ENCODE peak calls at places on chromosome 13, in four cellular contexts. V, B, Z and G are unnamed samples.

GRCh38 chr13:52348081-52348480 is 57.9 kb downstream of the THSD1 start:
- DNase-seq in V (no peak), B (no peak), Z (no peak), G (peak; percentile 34)

GRCh38 chr13:77415253-77416127 is 88.6 kb upstream of the MYCBP2 start:
- DNase-seq in V (no peak), B (no peak), Z (peak; percentile 45), G (no peak)

GRCh38 chr13:20129076-20129475 is 31.8 kb downstream of the GJA3 start:
- DNase-seq in V (no peak), B (no peak), Z (no peak), G (no peak)

GRCh38 chr13:110216403-110217041 is 90.4 kb downstream of the COL4A1 start:
- DNase-seq in V (no peak), B (no peak), Z (no peak), G (no peak)

GRCh38 chr13:19681517-19681916 is 48.1 kb downstream of the MPHOSPH8 start:
- DNase-seq in V (no peak), B (no peak), Z (no peak), G (no peak)

GRCh38 chr13:87907202-87907601 is 236.0 kb downstream of the SLITRK5 start:
- DNase-seq in V (no peak), B (no peak), Z (no peak), G (no peak)

GRCh38 chr13:112510002-112510780 is 77.8 kb downstream of the TUBGCP3 start:
- DNase-seq in V (peak; percentile 53), B (peak; percentile 24), Z (no peak), G (peak; percentile 53)

GRCh38 chr13:29369060-29369743 is 226.3 kb downstream of the SLC7A1 start:
- DNase-seq in V (no peak), B (no peak), Z (peak; percentile 12), G (peak; percentile 27)

GRCh38 chr13:97369269-97369893 is 64.6 kb upstream of the RAP2A start:
- DNase-seq in V (no peak), B (no peak), Z (no peak), G (no peak)

GRCh38 chr13:20127563-20128458 is 33.0 kb downstream of the GJA3 start:
- DNase-seq in V (no peak), B (no peak), Z (no peak), G (no peak)

DNA sequence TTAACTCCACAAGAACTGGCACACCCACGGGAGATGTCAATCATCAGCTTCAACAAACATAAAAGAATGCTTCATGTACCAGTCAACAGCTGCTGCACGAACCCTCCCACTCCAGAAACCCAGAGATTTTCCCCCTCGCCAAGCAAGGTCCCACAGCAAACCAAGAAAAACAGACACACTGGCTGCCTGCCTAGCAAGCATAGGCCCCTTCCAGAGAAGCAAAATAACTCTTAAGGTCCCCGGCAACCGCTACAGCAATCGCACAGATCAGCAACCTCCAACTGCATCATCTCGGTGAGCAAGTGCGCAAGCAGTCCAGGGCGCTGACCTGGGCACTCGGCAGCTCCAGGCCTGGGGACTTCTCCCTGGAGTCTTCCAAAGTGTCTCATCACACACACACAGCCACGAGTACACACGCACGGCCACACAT is 125.2 kb downstream of the STK24 start:
- DNase-seq in V (no peak), B (no peak), Z (no peak), G (no peak)
- TF ChIP-seq EGR1 in V (no peak), B (no peak), Z (no peak), G (no peak)

GRCh38 chr13:33480561-33480960 is 195.0 kb upstream of the STARD13 start:
- DNase-seq in V (no peak), B (no peak), Z (no peak), G (no peak)
- TF ChIP-seq EGR1 in V (no peak), B (no peak), Z (no peak), G (no peak)

GRCh38 chr13:34420975-34421719 is 520.9 kb upstream of the NBEA start:
- DNase-seq in V (no peak), B (no peak), Z (no peak), G (no peak)
- TF ChIP-seq EGR1 in V (no peak), B (no peak), Z (no peak), G (no peak)

GRCh38 chr13:44158055-44158655 is 215.5 kb upstream of the SERP2 start:
- DNase-seq in V (no peak), B (no peak), Z (no peak), G (no peak)

GRCh38 chr13:44159633-44160279 is 213.9 kb upstream of the SERP2 start:
- DNase-seq in V (no peak), B (no peak), Z (no peak), G (no peak)

GRCh38 chr13:44157614-44158013 is 216.0 kb upstream of the SERP2 start:
- DNase-seq in V (no peak), B (no peak), Z (no peak), G (no peak)

GRCh38 chr13:44160549-44161278 is 212.9 kb upstream of the SERP2 start:
- DNase-seq in V (no peak), B (no peak), Z (no peak), G (no peak)

GRCh38 chr13:44158741-44159632 is 214.6 kb upstream of the SERP2 start:
- DNase-seq in V (no peak), B (no peak), Z (no peak), G (no peak)
- TF ChIP-seq EGR1 in V (no peak), B (no peak), Z (no peak), G (no peak)

GRCh38 chr13:46934749-46935148 is 37.9 kb upstream of the HTR2A start:
- DNase-seq in V (no peak), B (no peak), Z (no peak), G (no peak)
- TF ChIP-seq EGR1 in V (no peak), B (no peak), Z (no peak), G (no peak)

GRCh38 chr13:40061466-40062450 is 406.3 kb downstream of the COG6 start:
- DNase-seq in V (no peak), B (no peak), Z (no peak), G (no peak)

GRCh38 chr13:40059540-40060232 is 404.2 kb downstream of the COG6 start:
- DNase-seq in V (no peak), B (no peak), Z (peak; percentile 94), G (no peak)

GRCh38 chr13:40058757-40059236 is 403.3 kb downstream of the COG6 start:
- DNase-seq in V (no peak), B (no peak), Z (peak; percentile 61), G (no peak)

GRCh38 chr13:40063278-40063698 is 407.8 kb downstream of the COG6 start:
- DNase-seq in V (no peak), B (no peak), Z (no peak), G (no peak)

DNA sequence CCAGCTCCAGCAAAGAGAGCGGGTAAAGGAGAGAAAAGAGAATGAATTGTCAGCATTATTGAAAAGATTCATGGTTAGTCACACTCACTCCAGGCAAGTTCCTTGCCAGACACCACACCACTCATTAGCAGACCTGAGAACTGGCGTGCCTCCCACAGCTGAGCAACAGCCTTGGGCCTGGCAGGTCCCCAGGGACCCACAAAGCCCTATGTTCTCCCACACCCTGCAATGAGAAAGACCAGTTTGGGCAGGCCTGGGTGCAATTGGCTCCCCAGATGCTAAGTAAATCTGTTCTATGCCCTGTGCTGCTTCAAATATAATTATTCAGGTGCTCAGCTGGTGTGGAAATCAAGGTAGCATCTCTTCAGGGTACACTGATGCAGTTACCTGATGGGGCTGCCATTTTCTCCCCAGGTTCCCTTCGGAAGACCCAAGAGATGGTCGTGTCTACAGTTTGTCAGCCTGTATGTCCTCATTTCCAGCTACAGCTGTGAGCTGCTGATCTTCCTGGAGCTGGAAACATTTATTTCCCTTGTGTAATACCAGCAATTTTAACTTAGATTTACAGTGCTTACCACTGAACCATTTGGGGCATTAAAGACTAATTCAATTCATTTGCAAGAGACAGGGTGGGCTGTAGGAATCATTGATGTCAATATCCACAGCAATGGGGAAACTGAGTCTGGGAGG is 405.0 kb downstream of the COG6 start:
- DNase-seq in V (no peak), B (no peak), Z (peak; percentile 97), G (no peak)
- TF ChIP-seq EGR1 in V (no peak), B (no peak), Z (no peak), G (no peak)